ENCODE peak calls at places on chromosomes 12 and 14, in eight cellular contexts. S, O, A, T, X, M, R and B are unnamed samples. For H3K27me3, the result is how much of the 10 kb centered on the place peaks cover.

GRCh38 chr14:27845241-27845850 is 921.2 kb upstream of the FOXG1 start:
- DNase-seq in S (no peak), O (no peak), A (no peak), T (no peak), X (peak), M (no peak), R (no peak), B (no peak)

GRCh38 chr12:123951467-123951866 is 21.2 kb downstream of the CCDC92 start:
- DNase-seq in S (no peak), O (no peak), A (no peak), T (no peak), X (no peak), M (no peak), R (no peak), B (no peak)

GRCh38 chr12:29241821-29242591 is 92.9 kb downstream of the FAR2 start:
- DNase-seq in S (peak), O (no peak), A (peak), T (no peak), X (no peak), M (peak), R (peak), B (peak)

GRCh38 chr12:110280784-110281548 is at the start of gene ATP2A2:
- DNase-seq in S (peak), O (peak), A (peak), T (peak), X (peak), M (peak), R (peak), B (peak)

GRCh38 chr12:92164712-92165111 is 19.1 kb upstream of the BTG1 start:
- DNase-seq in S (no peak), O (no peak), A (no peak), T (no peak), X (no peak), M (no peak), R (no peak), B (no peak)

GRCh38 chr12:27289414-27289813 is 43.2 kb upstream of the BMAL2 start:
- DNase-seq in S (no peak), O (no peak), A (peak), T (no peak), X (no peak), M (no peak), R (no peak), B (no peak)

GRCh38 chr12:131147894-131148293 is 194.2 kb downstream of the ADGRD1 start:
- DNase-seq in S (no peak), O (no peak), A (no peak), T (no peak), X (no peak), M (no peak), R (no peak), B (no peak)

GRCh38 chr12:105507311-105508035 is 177.0 kb downstream of the C12orf75 start:
- DNase-seq in S (no peak), O (no peak), A (no peak), T (no peak), X (no peak), M (no peak), R (no peak), B (no peak)

GRCh38 chr14:60332869-60333268 is 83.8 kb downstream of the PPM1A start:
- DNase-seq in S (no peak), O (no peak), A (no peak), T (no peak), X (no peak), M (no peak), R (no peak), B (no peak)

GRCh38 chr12:28759334-28759733 is 389.7 kb upstream of the FAR2 start:
- DNase-seq in S (no peak), O (no peak), A (peak), T (no peak), X (no peak), M (peak), R (no peak), B (no peak)

GRCh38 chr12:6262635-6263034 is 47.8 kb upstream of the PLEKHG6 start:
- DNase-seq in S (no peak), O (no peak), A (no peak), T (no peak), X (no peak), M (no peak), R (no peak), B (no peak)

GRCh38 chr14:96173646-96174475 is 30.8 kb upstream of the BDKRB2 start:
- DNase-seq in S (no peak), O (no peak), A (no peak), T (no peak), X (no peak), M (no peak), R (no peak), B (no peak)

GRCh38 chr14:20440882-20441281 is 4.9 kb upstream of the KLHL33 start:
- DNase-seq in S (no peak), O (no peak), A (peak), T (no peak), X (no peak), M (no peak), R (no peak), B (no peak)

GRCh38 chr12:75289678-75290200 is 40.4 kb downstream of the CAPS2 start:
- DNase-seq in S (no peak), O (no peak), A (peak), T (no peak), X (no peak), M (no peak), R (peak), B (no peak)

GRCh38 chr12:29216797-29217583 is 67.9 kb downstream of the FAR2 start:
- DNase-seq in S (no peak), O (no peak), A (no peak), T (no peak), X (no peak), M (no peak), R (no peak), B (no peak)

GRCh38 chr14:100065942-100066574 is 836 bp downstream of the EVL start:
- DNase-seq in S (peak), O (no peak), A (no peak), T (no peak), X (no peak), M (no peak), R (no peak), B (no peak)

GRCh38 chr14:102097441-102098135 is 10.7 kb upstream of the HSP90AA1 start:
- DNase-seq in S (peak), O (no peak), A (no peak), T (no peak), X (no peak), M (no peak), R (no peak), B (no peak)

GRCh38 chr12:89067436-89067835 is 284.9 kb downstream of the DUSP6 start:
- DNase-seq in S (no peak), O (no peak), A (peak), T (no peak), X (no peak), M (no peak), R (peak), B (no peak)

GRCh38 chr12:123225443-123225842 is 7.5 kb downstream of the MPHOSPH9 start:
- DNase-seq in S (no peak), O (no peak), A (no peak), T (no peak), X (no peak), M (no peak), R (no peak), B (no peak)

GRCh38 chr12:93226356-93226755 is 151.4 kb upstream of the NUDT4 start:
- DNase-seq in S (no peak), O (no peak), A (peak), T (no peak), X (no peak), M (no peak), R (no peak), B (no peak)

GRCh38 chr12:64273527-64274403 is 51.7 kb upstream of the KICS2 start:
- DNase-seq in S (no peak), O (no peak), A (no peak), T (no peak), X (peak), M (peak), R (peak), B (peak)

GRCh38 chr14:68569970-68570409 is 222.9 kb downstream of the ZFP36L1 start:
- DNase-seq in S (peak), O (no peak), A (no peak), T (no peak), X (no peak), M (peak), R (no peak), B (no peak)

GRCh38 chr12:75042125-75042524 is 167.5 kb downstream of the KCNC2 start:
- DNase-seq in S (no peak), O (no peak), A (no peak), T (no peak), X (no peak), M (no peak), R (no peak), B (no peak)

GRCh38 chr14:28773917-28774691 is 7.5 kb downstream of the FOXG1 start:
- DNase-seq in S (no peak), O (no peak), A (peak), T (no peak), X (peak), M (no peak), R (no peak), B (no peak)

GRCh38 chr14:90518941-90519256 is 122.1 kb downstream of the CALM1 start:
- DNase-seq in S (peak), O (no peak), A (peak), T (no peak), X (peak), M (peak), R (peak), B (no peak)

GRCh38 chr12:57983150-57983857 is 41.9 kb downstream of the ATP23 start:
- DNase-seq in S (no peak), O (no peak), A (peak), T (no peak), X (peak), M (peak), R (peak), B (peak)

DNA sequence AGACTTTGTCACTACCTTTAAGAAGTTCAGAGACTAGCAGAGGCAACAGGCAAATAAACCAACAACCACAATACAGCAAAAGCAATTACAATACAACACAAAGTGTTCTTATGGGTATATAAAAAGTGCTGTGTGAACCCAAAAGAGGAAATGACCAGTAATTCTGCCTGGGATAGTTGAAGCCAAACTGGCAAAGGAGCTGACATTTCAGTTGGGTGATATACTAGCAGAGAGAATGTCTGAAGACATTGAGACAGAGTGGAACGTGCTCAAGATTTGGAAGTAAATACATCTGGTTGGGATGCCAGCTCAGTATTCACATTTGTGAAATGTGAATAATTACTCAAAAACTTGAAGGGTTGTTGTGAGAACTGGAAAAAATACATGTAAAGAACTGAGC is 80.6 kb upstream of the GTF2A1 start:
- DNase-seq in S (no peak), O (no peak), A (no peak), T (no peak), X (no peak), M (no peak), R (no peak), B (no peak)
- TF ChIP-seq CTCF in S (no peak), O (no peak), A (no peak), T (no peak), X (no peak), M (no peak), R (no peak), B (no peak)

GRCh38 chr14:23009939-23010718 is at the start of gene C14orf93:
- DNase-seq in S (peak), O (no peak), A (peak), T (peak), X (peak), M (peak), R (no peak), B (peak)

GRCh38 chr14:23005861-23006534 is 3.9 kb downstream of the C14orf93 start:
- DNase-seq in S (no peak), O (no peak), A (peak), T (no peak), X (no peak), M (no peak), R (no peak), B (no peak)

GRCh38 chr14:23006544-23007419 is 3.2 kb downstream of the C14orf93 start:
- DNase-seq in S (peak), O (peak), A (peak), T (peak), X (peak), M (peak), R (peak), B (peak)

GRCh38 chr14:23009483-23009938 is 432 bp downstream of the C14orf93 start:
- DNase-seq in S (no peak), O (no peak), A (no peak), T (no peak), X (no peak), M (no peak), R (no peak), B (no peak)

DNA sequence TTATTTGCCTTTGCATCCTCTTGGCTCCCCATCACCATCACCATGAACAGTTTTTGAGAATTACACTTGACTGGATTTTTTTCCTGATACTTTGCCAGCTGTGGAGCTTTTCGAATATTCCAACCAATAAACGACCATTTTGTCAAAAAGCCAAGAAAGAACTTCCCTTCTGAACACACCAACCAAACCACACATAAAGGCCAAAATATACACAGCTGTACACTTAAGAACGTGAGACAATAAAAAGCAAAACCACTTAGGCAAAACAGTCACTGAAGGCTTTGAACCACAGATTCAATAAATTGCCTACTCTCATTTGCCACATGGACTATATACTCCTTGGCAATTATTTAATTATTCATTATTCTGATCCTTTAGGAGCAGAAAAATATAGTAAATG is 1.1 kb downstream of the C14orf93 start:
- DNase-seq in S (no peak), O (no peak), A (no peak), T (no peak), X (no peak), M (no peak), R (no peak), B (no peak)
- TF ChIP-seq POLR2A in S (no peak), O (no peak), A (no peak), T (no peak), X (no peak), M (no peak), R (no peak), B (no peak)

GRCh38 chr12:96986883-96987523 is 79.9 kb downstream of the NEDD1 start:
- DNase-seq in S (no peak), O (no peak), A (peak), T (no peak), X (no peak), M (peak), R (peak), B (peak)

GRCh38 chr12:96985515-96986362 is 78.7 kb downstream of the NEDD1 start:
- DNase-seq in S (peak), O (no peak), A (no peak), T (no peak), X (peak), M (no peak), R (peak), B (no peak)

GRCh38 chr12:96994900-96995299 is 87.8 kb downstream of the NEDD1 start:
- DNase-seq in S (no peak), O (no peak), A (no peak), T (no peak), X (no peak), M (no peak), R (no peak), B (no peak)

GRCh38 chr12:96989916-96990315 is 82.9 kb downstream of the NEDD1 start:
- DNase-seq in S (no peak), O (no peak), A (no peak), T (no peak), X (no peak), M (peak), R (peak), B (no peak)

DNA sequence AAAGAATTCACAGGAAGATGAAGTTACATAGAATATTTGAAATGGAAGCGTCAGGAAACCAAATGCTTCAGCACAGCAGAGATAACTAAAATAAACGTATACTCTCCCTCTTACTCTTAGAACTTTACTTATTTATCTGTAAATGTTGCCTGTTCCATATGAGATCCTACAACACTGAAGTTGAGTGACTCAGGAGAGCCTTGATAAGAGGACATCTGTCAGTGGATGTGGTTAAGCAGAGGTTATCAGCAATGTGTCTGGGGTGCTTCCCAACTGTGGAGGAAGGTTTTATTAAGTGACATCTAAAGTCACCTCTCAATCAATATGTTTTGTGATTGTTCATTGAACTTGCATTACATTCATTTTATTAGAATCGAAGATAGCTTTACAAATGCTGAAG is 81.9 kb downstream of the NEDD1 start:
- DNase-seq in S (no peak), O (no peak), A (no peak), T (no peak), X (no peak), M (no peak), R (no peak), B (no peak)
- H3K27me3 ChIP-seq in S (under half), O (half or more), A (under half), T (under half), X (under half), M (under half), R (half or more), B (under half)

GRCh38 chr14:103206023-103206481 is 82.8 kb downstream of the TNFAIP2 start:
- DNase-seq in S (no peak), O (no peak), A (no peak), T (no peak), X (peak), M (no peak), R (no peak), B (peak)

GRCh38 chr14:103207038-103207403 is 83.8 kb downstream of the TNFAIP2 start:
- DNase-seq in S (peak), O (no peak), A (no peak), T (peak), X (peak), M (no peak), R (no peak), B (peak)

GRCh38 chr14:103205541-103205906 is 82.3 kb downstream of the TNFAIP2 start:
- DNase-seq in S (no peak), O (no peak), A (no peak), T (no peak), X (no peak), M (no peak), R (no peak), B (no peak)

GRCh38 chr14:103207404-103208072 is 84.3 kb downstream of the TNFAIP2 start:
- DNase-seq in S (peak), O (no peak), A (no peak), T (no peak), X (peak), M (no peak), R (no peak), B (no peak)

DNA sequence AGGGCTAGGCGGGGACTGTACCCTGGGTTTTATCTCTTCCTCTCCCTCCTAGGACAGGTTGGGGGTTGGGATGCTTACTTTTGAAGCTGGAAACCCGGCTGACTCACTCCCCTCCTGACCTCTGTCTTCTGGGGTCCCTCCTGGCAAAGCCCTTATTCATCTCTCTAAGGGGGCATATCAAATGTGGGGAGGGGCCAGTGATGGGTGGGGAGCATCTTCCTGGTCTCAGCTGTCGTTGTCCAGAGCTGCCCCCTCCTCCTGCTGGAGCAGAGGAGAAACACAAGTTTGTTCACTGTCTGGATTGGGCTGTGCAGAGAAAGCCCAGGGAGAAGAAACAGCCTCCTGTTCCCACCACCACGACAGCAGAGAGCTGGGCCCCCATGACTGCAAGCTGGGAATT is 85.8 kb downstream of the TNFAIP2 start:
- DNase-seq in S (no peak), O (no peak), A (no peak), T (no peak), X (peak), M (no peak), R (no peak), B (no peak)
- TF ChIP-seq CTCF in S (no peak), O (no peak), A (no peak), T (no peak), X (no peak), M (peak), R (no peak), B (no peak)

DNA sequence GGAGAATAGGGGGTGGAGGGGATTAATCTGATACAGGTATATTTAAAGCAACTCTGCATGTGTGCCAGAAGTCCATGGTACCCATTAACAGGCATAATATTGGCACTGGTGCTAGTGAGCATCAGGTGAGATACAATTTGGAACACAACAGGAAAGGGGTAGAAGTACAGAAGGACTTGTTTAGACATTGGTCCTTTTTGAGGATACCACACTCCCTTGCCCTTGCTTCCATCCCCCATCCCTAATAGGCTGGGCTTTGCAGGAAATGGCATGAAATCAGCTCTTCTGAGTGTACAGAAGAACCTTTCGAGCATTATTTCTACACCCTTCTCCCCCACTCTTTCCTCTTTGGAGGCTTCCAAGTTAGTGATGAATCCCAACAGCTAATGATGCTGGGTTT is 16.4 kb downstream of the PCBP2 start:
- DNase-seq in S (no peak), O (no peak), A (no peak), T (no peak), X (no peak), M (no peak), R (no peak), B (no peak)
- TF ChIP-seq POLR2A in S (no peak), O (no peak), A (no peak), T (no peak), X (no peak), M (no peak), R (no peak), B (no peak)

GRCh38 chr14:36582011-36582873 is at the start of gene NKX2-8:
- DNase-seq in S (no peak), O (no peak), A (no peak), T (no peak), X (peak), M (no peak), R (peak), B (no peak)

GRCh38 chr14:36583242-36584166 is 1.1 kb upstream of the NKX2-8 start:
- DNase-seq in S (no peak), O (no peak), A (no peak), T (no peak), X (peak), M (no peak), R (no peak), B (no peak)

GRCh38 chr14:36584167-36584811 is 1.9 kb upstream of the NKX2-8 start:
- DNase-seq in S (no peak), O (no peak), A (no peak), T (no peak), X (no peak), M (no peak), R (no peak), B (no peak)

GRCh38 chr14:36582874-36583241 is 444 bp upstream of the NKX2-8 start:
- DNase-seq in S (no peak), O (no peak), A (no peak), T (no peak), X (no peak), M (no peak), R (no peak), B (no peak)

GRCh38 chr14:36585100-36585499 is 2.7 kb upstream of the NKX2-8 start:
- DNase-seq in S (no peak), O (no peak), A (no peak), T (no peak), X (no peak), M (peak), R (no peak), B (no peak)
- H3K27me3 ChIP-seq in S (half or more), O (half or more), A (half or more), T (under half), X (under half), M (under half), R (under half), B (half or more)